ENCODE peak calls at places on chromosome 18, in eight cellular contexts. N is RPMI7951, Y is HT1080, K is NCI-H1105, B is midbrain, X is retinal pigment epithelial cell, C is left kidney, Z is germinal center. Q is an unnamed sample.

GRCh38 chr18:10025756-10026290 is 112.0 kb downstream of the VAPA start:
- DNase-seq in X (no peak), Z (no peak), Y (no peak), B (no peak), C (no peak), N (no peak), K (no peak), Q (no peak)

GRCh38 chr18:37364237-37364636 is 201.4 kb downstream of the CELF4 start:
- DNase-seq in B (peak; percentile 35), N (peak; percentile 21), C (no peak), K (peak; percentile 25), X (no peak), Y (no peak), Z (no peak), Q (peak; percentile 90)

GRCh38 chr18:36672437-36673344 is 156.1 kb downstream of the TPGS2 start:
- DNase-seq in C (peak; percentile 78), B (no peak), X (no peak), K (peak; percentile 96), N (peak; percentile 45), Z (no peak), Y (peak; percentile 13), Q (no peak)

GRCh38 chr18:55577812-55578539 is 10.0 kb downstream of the TCF4 start:
- DNase-seq in B (no peak), N (peak; percentile 23), X (no peak), C (peak; percentile 63), K (no peak), Y (no peak), Z (no peak), Q (peak; percentile 41)

GRCh38 chr18:36828157-36828629 is 609 bp downstream of the TPGS2 start:
- DNase-seq in N (peak; percentile 45), X (no peak), K (peak; percentile 45), C (no peak), B (no peak), Y (peak; percentile 40), Z (no peak), Q (no peak)

GRCh38 chr18:32383040-32383819 is 87.5 kb downstream of the GAREM1 start:
- DNase-seq in B (no peak), C (peak; percentile 16), N (no peak), K (no peak), X (peak; percentile 70), Y (peak; percentile 89), Z (no peak), Q (no peak)

GRCh38 chr18:25144835-25145234 is 207.1 kb downstream of the ZNF521 start:
- DNase-seq in Y (peak; percentile 93), C (no peak), B (no peak), Z (no peak), K (no peak), X (peak; percentile 43), N (peak; percentile 78), Q (peak; percentile 68)

GRCh38 chr18:46155652-46156051 is 51.5 kb downstream of the HAUS1 start:
- DNase-seq in Z (no peak), C (no peak), N (peak; percentile 75), Y (peak; percentile 89), X (peak; percentile 44), B (no peak), K (no peak), Q (no peak)

GRCh38 chr18:73646196-73646595 is 501.4 kb downstream of the FBXO15 start:
- DNase-seq in X (no peak), K (no peak), Y (no peak), B (no peak), N (no peak), Z (no peak), C (no peak), Q (no peak)

GRCh38 chr18:76490701-76491171 is 4.3 kb downstream of the ZNF516 start:
- DNase-seq in C (peak; percentile 84), Y (no peak), Z (peak; percentile 57), X (no peak), B (no peak), K (peak; percentile 18), N (no peak), Q (no peak)

GRCh38 chr18:74947417-74947816 is 261.5 kb downstream of the PTGR3 start:
- DNase-seq in Y (no peak), K (no peak), X (no peak), B (no peak), Z (no peak), N (no peak), C (no peak), Q (peak; percentile 61)

GRCh38 chr18:37362158-37362890 is 203.3 kb downstream of the CELF4 start:
- DNase-seq in X (no peak), B (no peak), Z (no peak), C (peak; percentile 27), K (no peak), Y (no peak), N (no peak), Q (no peak)

GRCh38 chr18:37019157-37019571 is 190.2 kb downstream of the KIAA1328 start:
- DNase-seq in C (peak; percentile 32), Y (peak; percentile 19), K (peak; percentile 21), Z (no peak), B (no peak), N (peak; percentile 1), X (peak; percentile 34), Q (no peak)

GRCh38 chr18:24827500-24827899 is 367.1 kb downstream of the HRH4 start:
- DNase-seq in Y (no peak), B (no peak), X (no peak), C (peak; percentile 29), K (no peak), Z (no peak), N (no peak), Q (no peak)

GRCh38 chr18:7950380-7951143 is 383.4 kb downstream of the PTPRM start:
- DNase-seq in Z (no peak), B (no peak), Y (peak; percentile 89), C (no peak), X (peak; percentile 22), N (peak; percentile 70), K (no peak), Q (no peak)

GRCh38 chr18:59516356-59517155 is 157.5 kb upstream of the LMAN1 start:
- DNase-seq in Z (no peak), Y (peak; percentile 71), C (peak; percentile 59), B (no peak), X (peak; percentile 87), K (no peak), N (peak; percentile 88), Q (no peak)

GRCh38 chr18:48566588-48566987 is 27.8 kb downstream of the CTIF start:
- DNase-seq in K (no peak), Y (peak; percentile 57), Z (no peak), B (no peak), C (no peak), X (no peak), N (peak; percentile 46), Q (no peak)

GRCh38 chr18:3061581-3062416 is 48.9 kb upstream of the LPIN2 start:
- DNase-seq in X (no peak), Y (no peak), C (peak; percentile 76), K (no peak), B (no peak), Z (no peak), N (peak; percentile 15), Q (no peak)

GRCh38 chr18:49476664-49477411 is 10.2 kb downstream of the C18orf32 start:
- DNase-seq in C (no peak), X (peak; percentile 78), B (no peak), Z (no peak), N (peak; percentile 70), K (no peak), Y (peak; percentile 87), Q (no peak)

GRCh38 chr18:61892683-61893303 is at the start of gene RNF152:
- DNase-seq in Z (peak; percentile 20), Y (no peak), K (peak; percentile 72), N (peak; percentile 7), B (peak; percentile 41), C (peak; percentile 92), X (no peak), Q (peak; percentile 76)

GRCh38 chr18:63980896-63981454 is 11.1 kb downstream of the SERPINB8 start:
- DNase-seq in X (no peak), Z (no peak), K (no peak), Y (no peak), C (no peak), N (no peak), B (peak; percentile 6), Q (no peak)

GRCh38 chr18:13011719-13012118 is 20.6 kb downstream of the CEP192 start:
- DNase-seq in K (no peak), X (no peak), Z (no peak), C (no peak), Y (no peak), N (no peak), B (no peak), Q (no peak)

GRCh38 chr18:7457276-7457675 is 109.8 kb upstream of the PTPRM start:
- DNase-seq in Z (no peak), B (no peak), Y (no peak), C (peak; percentile 61), N (no peak), X (no peak), K (no peak), Q (no peak)

GRCh38 chr18:3281456-3282400 is 19.8 kb downstream of the MYL12B start:
- DNase-seq in Y (peak; percentile 87), N (peak; percentile 77), B (peak; percentile 81), C (peak; percentile 89), X (no peak), K (peak; percentile 27), Z (peak; percentile 59), Q (peak; percentile 88)

Q was measured in G401.